ENCODE peak calls at places on chromosomes 11 and 22, in four cellular contexts. Q, R, B and F are unnamed samples.

GRCh38 chr22:37848587-37849088 is 581 bp upstream of the EIF3L start:
- DNase-seq in Q (no peak), R (no peak), B (peak; percentile 16), F (no peak)

GRCh38 chr11:62352355-62353336 is 15.4 kb downstream of the ASRGL1 start:
- DNase-seq in Q (no peak), R (no peak), B (no peak), F (no peak)

GRCh38 chr11:35165416-35166368 is 26.7 kb downstream of the CD44 start:
- DNase-seq in Q (peak; percentile 83), R (no peak), B (peak; percentile 50), F (peak; percentile 85)

GRCh38 chr11:117834068-117834810 is 9.7 kb upstream of the FXYD2 start:
- DNase-seq in Q (no peak), R (no peak), B (no peak), F (no peak)

GRCh38 chr11:14520902-14521151 is 641 bp upstream of the PSMA1 start:
- DNase-seq in Q (no peak), R (no peak), B (no peak), F (no peak)

GRCh38 chr11:125225401-125225800 is 60.9 kb downstream of the PKNOX2 start:
- DNase-seq in Q (no peak), R (no peak), B (no peak), F (no peak)

GRCh38 chr22:46142548-46143490 is 7.5 kb upstream of the PPARA start:
- DNase-seq in Q (no peak), R (no peak), B (no peak), F (no peak)

GRCh38 chr11:128733440-128734115 is 39.7 kb downstream of the FLI1 start:
- DNase-seq in Q (no peak), R (no peak), B (peak; percentile 66), F (no peak)

GRCh38 chr11:1503708-1504104 is 17.1 kb upstream of the MOB2 start:
- DNase-seq in Q (no peak), R (no peak), B (no peak), F (no peak)

GRCh38 chr11:120539681-120540369 is 28.3 kb downstream of the GRIK4 start:
- DNase-seq in Q (no peak), R (no peak), B (peak; percentile 67), F (no peak)

GRCh38 chr11:6610591-6610990 is 1.4 kb downstream of the TAF10 start:
- DNase-seq in Q (no peak), R (no peak), B (no peak), F (no peak)

GRCh38 chr11:46017341-46017740 is 94.9 kb downstream of the LARGE2 start:
- DNase-seq in Q (no peak), R (no peak), B (no peak), F (no peak)

GRCh38 chr22:37000676-37001534 is 18.3 kb downstream of the TST start:
- DNase-seq in Q (no peak), R (no peak), B (no peak), F (no peak)

GRCh38 chr11:90757851-90758494 is 535.1 kb upstream of the CHORDC1 start:
- DNase-seq in Q (no peak), R (no peak), B (no peak), F (no peak)

GRCh38 chr11:28566643-28567042 is 458.5 kb downstream of the METTL15 start:
- DNase-seq in Q (no peak), R (peak; percentile 63), B (peak; percentile 100), F (no peak)

GRCh38 chr11:3344327-3344726 is 34.6 kb downstream of the ZNF195 start:
- DNase-seq in Q (no peak), R (no peak), B (no peak), F (no peak)

GRCh38 chr11:45671246-45672171 is 6.1 kb upstream of the CHST1 start:
- DNase-seq in Q (no peak), R (no peak), B (no peak), F (no peak)

GRCh38 chr11:8841899-8842298 is 69.1 kb upstream of the AKIP1 start:
- DNase-seq in Q (no peak), R (no peak), B (peak; percentile 42), F (no peak)

GRCh38 chr11:32353884-32354283 is 81.5 kb downstream of the WT1 start:
- DNase-seq in Q (no peak), R (peak; percentile 33), B (no peak), F (no peak)

GRCh38 chr22:30675436-30675835 is 7.8 kb upstream of the DUSP18 start:
- DNase-seq in Q (no peak), R (no peak), B (no peak), F (no peak)

GRCh38 chr11:127411283-127411682 is 410.7 kb upstream of the KIRREL3 start:
- DNase-seq in Q (no peak), R (no peak), B (no peak), F (no peak)

GRCh38 chr11:124875943-124876817 is 10.9 kb downstream of the ROBO3 start:
- DNase-seq in Q (peak; percentile 61), R (peak; percentile 88), B (peak; percentile 96), F (peak; percentile 77)

GRCh38 chr22:36141481-36141880 is 19.1 kb downstream of the APOL3 start:
- DNase-seq in Q (no peak), R (no peak), B (no peak), F (no peak)

GRCh38 chr11:112606656-112607055 is 346.0 kb upstream of the PLET1 start:
- DNase-seq in Q (no peak), R (no peak), B (no peak), F (no peak)

GRCh38 chr11:8085006-8085645 is 4.1 kb downstream of the TUB start:
- DNase-seq in Q (no peak), R (no peak), B (no peak), F (no peak)

GRCh38 chr22:37164535-37164887 is 14.8 kb upstream of the IL2RB start:
- DNase-seq in Q (no peak), R (no peak), B (no peak), F (no peak)

GRCh38 chr11:68525930-68526329 is 65.4 kb downstream of the PPP6R3 start:
- DNase-seq in Q (no peak), R (no peak), B (peak; percentile 47), F (no peak)

GRCh38 chr11:77873345-77873744 is 52.4 kb downstream of the AAMDC start:
- DNase-seq in Q (no peak), R (no peak), B (no peak), F (no peak)

GRCh38 chr11:118152552-118153471 is at the start of gene SCN4B:
- DNase-seq in Q (no peak), R (peak; percentile 84), B (peak; percentile 20), F (no peak)

GRCh38 chr11:120929664-120930154 is 94.2 kb upstream of the TBCEL start:
- DNase-seq in Q (peak; percentile 6), R (peak; percentile 74), B (peak; percentile 26), F (peak; percentile 65)

GRCh38 chr11:27861706-27862430 is 161.6 kb upstream of the BDNF start:
- DNase-seq in Q (no peak), R (no peak), B (peak; percentile 95), F (no peak)

GRCh38 chr11:97965849-97966646 is 1054.7 kb upstream of the CNTN5 start:
- DNase-seq in Q (no peak), R (no peak), B (peak; percentile 98), F (no peak)

DNA sequence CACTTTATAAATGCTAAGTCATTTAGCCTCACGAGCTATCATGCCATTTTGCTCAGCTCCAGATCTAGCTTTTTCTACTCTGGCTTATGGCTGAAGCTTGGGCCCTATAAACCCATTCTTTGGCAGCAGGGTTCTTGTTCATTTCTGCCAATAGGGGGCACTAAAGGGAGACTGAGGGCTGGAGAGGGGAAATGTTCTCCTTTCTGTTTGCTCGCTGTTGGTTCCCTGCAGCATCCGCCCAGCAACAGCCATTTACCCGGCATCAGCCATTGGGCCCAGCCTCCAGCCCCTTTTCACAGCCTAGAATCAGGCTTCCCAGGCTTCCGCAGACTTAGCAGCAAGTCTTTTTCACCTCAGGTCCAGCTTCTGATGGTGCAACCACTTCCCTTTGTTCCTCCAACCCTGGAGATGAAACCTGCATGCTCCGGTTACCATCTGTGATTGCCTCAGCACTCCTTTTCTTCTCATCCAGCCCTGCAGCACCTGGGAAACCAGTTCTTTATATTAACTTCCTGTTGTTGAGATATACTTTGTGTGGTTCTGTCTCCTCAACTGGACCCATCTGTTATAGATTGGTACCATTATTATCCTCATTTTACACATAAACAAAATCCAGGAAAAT is 4.2 kb upstream of the ME3 start:
- DNase-seq in Q (no peak), R (no peak), B (no peak), F (no peak)
- TF ChIP-seq CTCF in Q (no peak), R (no peak), B (no peak), F (no peak)

GRCh38 chr11:96524475-96524874 is 134.7 kb downstream of the JRKL start:
- DNase-seq in Q (no peak), R (no peak), B (peak; percentile 0), F (no peak)
- TF ChIP-seq CTCF in Q (no peak), R (no peak), B (no peak), F (no peak)

DNA sequence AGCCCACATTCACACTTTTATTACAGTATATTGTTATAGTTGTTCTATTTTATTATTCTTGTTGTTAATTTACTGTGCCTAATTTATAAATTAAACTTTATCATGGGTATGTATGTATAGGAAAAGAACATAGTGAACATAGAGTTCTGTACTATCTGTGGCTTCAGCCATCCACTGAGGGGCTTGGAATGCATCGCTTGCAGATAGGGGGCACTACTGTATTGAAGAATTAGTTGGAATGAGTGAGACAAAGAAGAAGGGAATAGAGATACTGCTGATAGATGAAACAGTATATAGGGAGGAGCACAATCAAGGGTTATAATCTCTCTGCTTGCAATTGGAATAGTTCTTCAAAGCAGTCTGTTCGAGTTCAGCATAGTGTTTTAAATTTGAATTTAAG is 432.2 kb downstream of the RAB38 start:
- DNase-seq in Q (no peak), R (no peak), B (no peak), F (no peak)
- TF ChIP-seq CTCF in Q (no peak), R (peak; percentile 21), B (no peak), F (no peak)

GRCh38 chr22:44112191-44112590 is 68.5 kb upstream of the PARVG start:
- DNase-seq in Q (no peak), R (no peak), B (no peak), F (no peak)
- TF ChIP-seq CTCF in Q (no peak), R (no peak), B (no peak), F (no peak)

DNA sequence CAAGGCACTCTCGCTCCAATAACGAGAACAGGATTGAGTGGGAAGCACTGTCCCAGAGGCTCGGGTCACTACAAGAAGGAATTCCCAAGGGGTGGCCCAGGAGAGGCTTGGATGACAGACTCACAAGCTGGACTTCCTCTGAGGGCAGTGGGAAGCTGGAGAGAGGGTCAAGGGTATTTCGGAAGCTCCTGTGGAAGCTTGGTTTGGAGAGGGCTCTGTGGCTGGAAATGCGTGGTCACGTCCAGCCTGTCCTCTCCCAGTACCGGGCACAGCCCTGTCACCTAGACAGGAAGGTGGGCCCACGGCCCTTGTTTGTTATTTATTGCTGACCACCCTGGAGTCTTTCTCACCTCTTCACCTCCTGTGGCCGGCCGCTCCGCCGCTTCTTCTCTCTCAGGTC is 5.3 kb downstream of the SYNGR1 start:
- DNase-seq in Q (no peak), R (no peak), B (no peak), F (no peak)
- TF ChIP-seq CTCF in Q (no peak), R (no peak), B (no peak), F (no peak)